ENCODE peak calls at places on chromosome 12, in seven cellular contexts. X is spleen; H is right cardiac atrium; I is effector memory CD4-positive, alpha-beta T cell; Y is GM23338; A is breast epithelium; Z is cardiac muscle cell. R is an unnamed sample.

GRCh38 chr12:52579468-52580450 is 6.1 kb upstream of the KRT74 start:
- DNase-seq in X (peak; percentile 54), H (no peak), I (no peak), Y (no peak), A (no peak), Z (no peak), R (no peak)

GRCh38 chr12:51752490-51752889 is 96.0 kb downstream of the FIGNL2 start:
- DNase-seq in X (no peak), H (peak; percentile 88), I (no peak), Y (no peak), A (no peak), Z (peak; percentile 60), R (no peak)

GRCh38 chr12:92574046-92574783 is 128.6 kb upstream of the PLEKHG7 start:
- DNase-seq in X (no peak), H (no peak), I (no peak), Y (peak; percentile 70), A (no peak), Z (peak; percentile 30), R (no peak)

GRCh38 chr12:123063535-123063934 is 83.1 kb downstream of the ARL6IP4 start:
- DNase-seq in X (no peak), H (no peak), I (no peak), Y (peak; percentile 89), A (no peak), Z (peak; percentile 45), R (no peak)

GRCh38 chr12:67651380-67651695 is 2.8 kb downstream of the DYRK2 start:
- DNase-seq in X (no peak), H (no peak), I (no peak), Y (peak; percentile 43), A (no peak), Z (peak; percentile 27), R (peak; percentile 55)

GRCh38 chr12:94644141-94644575 is 6.2 kb downstream of the TMCC3 start:
- DNase-seq in X (peak; percentile 85), H (no peak), I (no peak), Y (no peak), A (no peak), Z (no peak), R (no peak)

GRCh38 chr12:12803186-12803585 is 10.0 kb upstream of the DDX47 start:
- DNase-seq in X (no peak), H (peak; percentile 56), I (no peak), Y (peak; percentile 29), A (peak; percentile 75), Z (no peak), R (peak; percentile 15)

GRCh38 chr12:120367924-120368788 is 808 bp downstream of the MSI1 start:
- DNase-seq in X (no peak), H (no peak), I (no peak), Y (peak; percentile 64), A (no peak), Z (peak; percentile 21), R (no peak)

GRCh38 chr12:65229441-65229840 is 49.0 kb upstream of the MSRB3 start:
- DNase-seq in X (no peak), H (no peak), I (no peak), Y (no peak), A (no peak), Z (no peak), R (no peak)

GRCh38 chr12:132476421-132476820 is 13.5 kb upstream of the FBRSL1 start:
- DNase-seq in X (no peak), H (peak; percentile 42), I (no peak), Y (no peak), A (no peak), Z (no peak), R (no peak)

GRCh38 chr12:46507766-46508165 is 135.2 kb upstream of the SLC38A2 start:
- DNase-seq in X (no peak), H (no peak), I (no peak), Y (no peak), A (no peak), Z (no peak), R (no peak)

GRCh38 chr12:29741342-29742241 is 42.1 kb downstream of the TMTC1 start:
- DNase-seq in X (no peak), H (no peak), I (no peak), Y (no peak), A (no peak), Z (peak; percentile 17), R (no peak)

GRCh38 chr12:21852251-21852650 is 77.7 kb upstream of the KCNJ8 start:
- DNase-seq in X (no peak), H (no peak), I (no peak), Y (no peak), A (no peak), Z (no peak), R (no peak)

GRCh38 chr12:28883406-28883997 is 265.6 kb upstream of the FAR2 start:
- DNase-seq in X (no peak), H (no peak), I (no peak), Y (no peak), A (no peak), Z (no peak), R (no peak)

GRCh38 chr12:13114251-13115052 is 11.0 kb upstream of the GSG1 start:
- DNase-seq in X (no peak), H (no peak), I (no peak), Y (peak; percentile 78), A (no peak), Z (no peak), R (no peak)

GRCh38 chr12:32264995-32265394 is 134.4 kb upstream of the FGD4 start:
- DNase-seq in X (no peak), H (no peak), I (no peak), Y (no peak), A (no peak), Z (no peak), R (no peak)

GRCh38 chr12:98399532-98399931 is 115.9 kb upstream of the TMPO start:
- DNase-seq in X (no peak), H (no peak), I (peak; percentile 14), Y (peak; percentile 58), A (no peak), Z (no peak), R (peak; percentile 69)

GRCh38 chr12:121490401-121491257 is 90.2 kb downstream of the KDM2B start:
- DNase-seq in X (no peak), H (no peak), I (no peak), Y (peak; percentile 40), A (no peak), Z (no peak), R (no peak)

GRCh38 chr12:47834199-47835016 is 14.7 kb upstream of the HDAC7 start:
- DNase-seq in X (peak; percentile 72), H (peak; percentile 31), I (no peak), Y (no peak), A (no peak), Z (no peak), R (no peak)

GRCh38 chr12:110317921-110318320 is 36.9 kb downstream of the ATP2A2 start:
- DNase-seq in X (no peak), H (no peak), I (no peak), Y (no peak), A (no peak), Z (no peak), R (no peak)
- H3K27ac ChIP-seq in X (no peak overlapping the region), H (peak overlapping the region; percentile 7), I (no peak overlapping the region), Y (peak overlapping the region; percentile 13), A (peak overlapping the region; percentile 82), Z (peak overlapping the region; percentile 78), R (no peak overlapping the region)

GRCh38 chr12:90851800-90852718 is 102.9 kb downstream of the CCER1 start:
- DNase-seq in X (no peak), H (no peak), I (no peak), Y (no peak), A (no peak), Z (no peak), R (no peak)
- H3K4me3 ChIP-seq in X (no peak overlapping the region), H (no peak overlapping the region), I (no peak overlapping the region), Y (no peak overlapping the region), A (no peak overlapping the region), Z (no peak overlapping the region), R (no peak overlapping the region)

DNA sequence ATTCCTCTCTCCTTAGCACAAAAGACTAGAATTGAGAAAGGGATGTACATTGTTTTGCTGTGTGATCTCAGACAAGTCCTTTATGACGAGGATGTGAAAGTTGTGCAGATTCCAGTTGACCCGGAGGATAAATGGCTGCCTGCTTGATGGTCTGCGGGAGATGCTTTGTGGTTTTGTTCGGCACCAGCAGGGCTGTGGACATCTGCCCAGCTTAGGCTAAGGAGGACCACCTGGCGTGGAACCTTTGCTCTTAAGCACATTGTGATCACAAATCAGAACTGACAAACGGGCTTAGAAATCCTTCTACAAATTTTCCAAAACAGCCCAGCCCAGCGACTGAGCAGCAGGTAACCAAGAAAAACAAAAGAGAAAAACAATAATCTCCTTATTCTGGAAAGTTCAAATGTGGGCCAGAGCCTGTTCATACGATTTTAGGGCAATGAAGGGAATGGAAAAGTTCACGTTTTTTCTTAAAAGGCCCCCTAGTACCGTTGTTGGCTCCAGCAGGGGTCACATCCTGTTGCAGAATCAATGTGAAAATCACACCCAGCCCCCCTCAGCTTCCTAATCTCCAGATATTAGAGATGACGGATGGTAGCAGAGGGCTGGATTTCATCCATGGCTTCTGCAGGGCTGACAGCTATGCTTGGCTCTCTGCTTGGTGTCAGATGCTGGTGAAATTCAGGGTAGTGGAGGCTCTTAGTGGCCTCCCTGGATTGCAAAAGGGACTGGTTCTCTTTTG is 81.1 kb upstream of the RFLNA start:
- DNase-seq in X (no peak), H (no peak), I (no peak), Y (no peak), A (no peak), Z (no peak), R (no peak)
- H3K27me3 ChIP-seq in X (peaks cover 6% of the 10 kb centered on the region), H (no peaks in the 10 kb centered on the region), I (no peaks in the 10 kb centered on the region), Y (no peaks in the 10 kb centered on the region), A (no peaks in the 10 kb centered on the region), Z (no peaks in the 10 kb centered on the region), R (no peaks in the 10 kb centered on the region)

GRCh38 chr12:570237-570925 is 92.9 kb downstream of the NINJ2 start:
- DNase-seq in X (peak; percentile 85), H (peak; percentile 94), I (no peak), Y (peak; percentile 86), A (peak; percentile 70), Z (peak; percentile 35), R (no peak)
- H3K27ac ChIP-seq in X (peak overlapping the region; percentile 11), H (peak overlapping the region; percentile 93), I (peak overlapping the region; percentile 24), Y (peak overlapping the region; percentile 63), A (peak overlapping the region; percentile 91), Z (no peak overlapping the region), R (peak overlapping the region; percentile 47)

GRCh38 chr12:116294464-116295002 is 17.0 kb upstream of the MED13L start:
- DNase-seq in X (no peak), H (no peak), I (no peak), Y (no peak), A (no peak), Z (no peak), R (no peak)

GRCh38 chr12:116293687-116294463 is 16.4 kb upstream of the MED13L start:
- DNase-seq in X (no peak), H (no peak), I (no peak), Y (no peak), A (no peak), Z (no peak), R (no peak)

GRCh38 chr12:116288735-116289134 is 11.2 kb upstream of the MED13L start:
- DNase-seq in X (no peak), H (no peak), I (no peak), Y (no peak), A (no peak), Z (no peak), R (no peak)

GRCh38 chr12:116287850-116288301 is 10.4 kb upstream of the MED13L start:
- DNase-seq in X (no peak), H (no peak), I (no peak), Y (no peak), A (no peak), Z (no peak), R (no peak)

DNA sequence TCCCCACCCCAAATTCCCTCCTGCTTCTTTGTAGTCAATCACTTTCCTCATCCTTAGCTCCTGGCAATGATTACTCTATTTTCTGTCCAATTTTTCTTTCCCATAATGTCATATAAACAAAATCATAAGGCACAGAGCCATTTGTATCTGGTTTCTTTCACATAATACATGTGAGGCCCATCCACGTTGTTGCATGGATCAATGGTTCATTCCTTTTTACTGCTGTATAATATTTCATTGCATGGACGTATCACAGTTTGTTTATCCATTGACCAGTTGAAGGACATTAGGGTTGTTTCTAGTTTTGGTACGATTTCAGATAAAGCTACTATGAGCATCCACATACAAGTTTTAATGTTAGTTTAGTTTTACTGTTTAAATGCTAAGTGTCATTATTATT is 13.7 kb upstream of the MED13L start:
- DNase-seq in X (no peak), H (no peak), I (no peak), Y (no peak), A (no peak), Z (no peak), R (no peak)
- H3K4me3 ChIP-seq in X (no peak overlapping the region), H (no peak overlapping the region), I (no peak overlapping the region), Y (no peak overlapping the region), A (no peak overlapping the region), Z (no peak overlapping the region), R (no peak overlapping the region)

R was measured in CD4-positive, alpha-beta memory T cell.